ENCODE peak calls at places on chromosomes 4 and X, in seven cellular contexts. One of them, this sample, is unnamed. For H3K27me3, the result is how much of the 10 kb centered on the place peaks cover.

GRCh38 chr4:6038711-6039110 is 20.5 kb upstream of the C4orf50 start:
- DNase-seq in pancreas: no peak
- DNase-seq in astrocyte: no peak
- DNase-seq in mammary epithelial cell: no peak
- DNase-seq in lower lobe of right lung: no peak
- DNase-seq in psoas muscle: no peak
- DNase-seq in CD8-positive, alpha-beta T cell: no peak
- DNase-seq in this sample: no peak

GRCh38 chrX:21723097-21723496 is 34.8 kb downstream of the SMPX start:
- DNase-seq in pancreas: no peak
- DNase-seq in astrocyte: no peak
- DNase-seq in mammary epithelial cell: peak
- DNase-seq in lower lobe of right lung: no peak
- DNase-seq in psoas muscle: no peak
- DNase-seq in CD8-positive, alpha-beta T cell: no peak
- DNase-seq in this sample: no peak

GRCh38 chrX:22652596-22652995 is 347.2 kb upstream of the DDX53 start:
- DNase-seq in pancreas: no peak
- DNase-seq in astrocyte: peak
- DNase-seq in mammary epithelial cell: no peak
- DNase-seq in lower lobe of right lung: no peak
- DNase-seq in psoas muscle: no peak
- DNase-seq in CD8-positive, alpha-beta T cell: no peak
- DNase-seq in this sample: no peak

GRCh38 chrX:729583-730409 is 99.2 kb downstream of the SHOX start:
- DNase-seq in pancreas: no peak
- DNase-seq in astrocyte: no peak
- DNase-seq in mammary epithelial cell: no peak
- DNase-seq in lower lobe of right lung: no peak
- DNase-seq in psoas muscle: no peak
- DNase-seq in CD8-positive, alpha-beta T cell: no peak
- DNase-seq in this sample: no peak

GRCh38 chrX:24341795-24342194 is 18.6 kb upstream of the SUPT20HL1 start:
- DNase-seq in pancreas: no peak
- DNase-seq in astrocyte: peak
- DNase-seq in mammary epithelial cell: peak
- DNase-seq in lower lobe of right lung: no peak
- DNase-seq in psoas muscle: no peak
- DNase-seq in CD8-positive, alpha-beta T cell: no peak
- DNase-seq in this sample: no peak

GRCh38 chrX:50448565-50448964 is 22.1 kb downstream of the DGKK start:
- DNase-seq in pancreas: no peak
- DNase-seq in astrocyte: no peak
- DNase-seq in mammary epithelial cell: peak
- DNase-seq in lower lobe of right lung: no peak
- DNase-seq in psoas muscle: no peak
- DNase-seq in CD8-positive, alpha-beta T cell: no peak
- DNase-seq in this sample: no peak

GRCh38 chr4:154593868-154594267 is 3.3 kb upstream of the FGA start:
- DNase-seq in pancreas: no peak
- DNase-seq in astrocyte: no peak
- DNase-seq in mammary epithelial cell: no peak
- DNase-seq in lower lobe of right lung: no peak
- DNase-seq in psoas muscle: no peak
- DNase-seq in CD8-positive, alpha-beta T cell: no peak
- DNase-seq in this sample: no peak

GRCh38 chrX:136784231-136784630 is 3.5 kb upstream of the ARHGEF6 start:
- DNase-seq in pancreas: no peak
- DNase-seq in astrocyte: no peak
- DNase-seq in mammary epithelial cell: no peak
- DNase-seq in lower lobe of right lung: no peak
- DNase-seq in psoas muscle: no peak
- DNase-seq in CD8-positive, alpha-beta T cell: no peak
- DNase-seq in this sample: no peak

GRCh38 chr4:166435449-166435848 is 562.4 kb downstream of the TLL1 start:
- DNase-seq in pancreas: no peak
- DNase-seq in astrocyte: peak
- DNase-seq in mammary epithelial cell: peak
- DNase-seq in lower lobe of right lung: no peak
- DNase-seq in psoas muscle: no peak
- DNase-seq in CD8-positive, alpha-beta T cell: no peak
- DNase-seq in this sample: no peak

GRCh38 chr4:1207603-1208265 is 35.4 kb upstream of the SPON2 start:
- DNase-seq in pancreas: no peak
- DNase-seq in astrocyte: peak
- DNase-seq in mammary epithelial cell: no peak
- DNase-seq in lower lobe of right lung: peak
- DNase-seq in psoas muscle: peak
- DNase-seq in CD8-positive, alpha-beta T cell: peak
- DNase-seq in this sample: no peak

GRCh38 chr4:48127231-48127881 is 6.7 kb downstream of the TXK start:
- DNase-seq in pancreas: no peak
- DNase-seq in astrocyte: peak
- DNase-seq in mammary epithelial cell: no peak
- DNase-seq in lower lobe of right lung: no peak
- DNase-seq in psoas muscle: no peak
- DNase-seq in CD8-positive, alpha-beta T cell: no peak
- DNase-seq in this sample: no peak

GRCh38 chrX:22192419-22193086 is 80.2 kb upstream of the CBLL2 start:
- DNase-seq in pancreas: peak
- DNase-seq in astrocyte: peak
- DNase-seq in mammary epithelial cell: peak
- DNase-seq in lower lobe of right lung: peak
- DNase-seq in psoas muscle: peak
- DNase-seq in CD8-positive, alpha-beta T cell: peak
- DNase-seq in this sample: peak

GRCh38 chrX:101025126-101025525 is 26.8 kb downstream of the TRMT2B start:
- DNase-seq in pancreas: no peak
- DNase-seq in astrocyte: no peak
- DNase-seq in mammary epithelial cell: no peak
- DNase-seq in lower lobe of right lung: no peak
- DNase-seq in psoas muscle: no peak
- DNase-seq in CD8-positive, alpha-beta T cell: no peak
- DNase-seq in this sample: no peak

GRCh38 chr4:8050555-8051206 is 107.9 kb downstream of the ABLIM2 start:
- DNase-seq in pancreas: peak
- DNase-seq in astrocyte: peak
- DNase-seq in mammary epithelial cell: no peak
- DNase-seq in lower lobe of right lung: peak
- DNase-seq in psoas muscle: peak
- DNase-seq in CD8-positive, alpha-beta T cell: no peak
- DNase-seq in this sample: no peak

GRCh38 chr4:150078041-150078995 is at the start of gene DCLK2:
- DNase-seq in pancreas: peak
- DNase-seq in astrocyte: peak
- DNase-seq in mammary epithelial cell: peak
- DNase-seq in lower lobe of right lung: peak
- DNase-seq in psoas muscle: peak
- DNase-seq in CD8-positive, alpha-beta T cell: no peak
- DNase-seq in this sample: no peak

GRCh38 chr4:77595361-77595973 is 10.2 kb upstream of the CXCL13 start:
- DNase-seq in pancreas: no peak
- DNase-seq in astrocyte: no peak
- DNase-seq in mammary epithelial cell: no peak
- DNase-seq in lower lobe of right lung: no peak
- DNase-seq in psoas muscle: no peak
- DNase-seq in CD8-positive, alpha-beta T cell: no peak
- DNase-seq in this sample: no peak

GRCh38 chr4:77600521-77601451 is 4.8 kb upstream of the CXCL13 start:
- DNase-seq in pancreas: no peak
- DNase-seq in astrocyte: no peak
- DNase-seq in mammary epithelial cell: peak
- DNase-seq in lower lobe of right lung: no peak
- DNase-seq in psoas muscle: no peak
- DNase-seq in CD8-positive, alpha-beta T cell: no peak
- DNase-seq in this sample: no peak

GRCh38 chr4:77601614-77602187 is 3.9 kb upstream of the CXCL13 start:
- DNase-seq in pancreas: no peak
- DNase-seq in astrocyte: no peak
- DNase-seq in mammary epithelial cell: peak
- DNase-seq in lower lobe of right lung: no peak
- DNase-seq in psoas muscle: no peak
- DNase-seq in CD8-positive, alpha-beta T cell: no peak
- DNase-seq in this sample: no peak

GRCh38 chr4:77593993-77594392 is 11.6 kb upstream of the CXCL13 start:
- DNase-seq in pancreas: no peak
- DNase-seq in astrocyte: no peak
- DNase-seq in mammary epithelial cell: no peak
- DNase-seq in lower lobe of right lung: no peak
- DNase-seq in psoas muscle: no peak
- DNase-seq in CD8-positive, alpha-beta T cell: no peak
- DNase-seq in this sample: no peak

DNA sequence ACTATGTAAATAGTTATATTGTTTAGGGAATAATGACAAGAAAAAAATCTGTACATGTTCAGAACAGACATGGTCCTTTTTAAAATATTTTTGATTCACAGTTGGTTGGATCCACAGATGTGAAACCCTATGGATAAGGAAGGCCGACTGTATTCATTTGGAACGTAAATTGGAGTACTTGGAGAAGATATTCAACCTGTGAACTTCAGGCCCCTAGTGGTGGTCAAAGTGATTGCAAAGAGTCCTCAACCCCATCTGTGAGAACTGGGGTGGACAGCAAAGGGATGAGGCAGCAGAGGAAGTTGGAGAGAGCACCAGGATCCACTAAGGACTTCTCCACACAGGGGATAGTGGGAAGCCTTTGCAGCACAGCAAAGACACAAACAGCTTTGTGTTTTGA is 6.2 kb upstream of the CXCL13 start:
- DNase-seq in pancreas: no peak
- DNase-seq in astrocyte: no peak
- DNase-seq in mammary epithelial cell: peak
- DNase-seq in lower lobe of right lung: no peak
- DNase-seq in psoas muscle: no peak
- DNase-seq in CD8-positive, alpha-beta T cell: no peak
- DNase-seq in this sample: no peak
- H3K27me3 ChIP-seq in pancreas: under half
- H3K27me3 ChIP-seq in astrocyte: under half
- H3K27me3 ChIP-seq in mammary epithelial cell: under half
- H3K27me3 ChIP-seq in lower lobe of right lung: under half
- H3K27me3 ChIP-seq in psoas muscle: under half
- H3K27me3 ChIP-seq in CD8-positive, alpha-beta T cell: under half
- H3K27me3 ChIP-seq in this sample: under half

GRCh38 chr4:76802546-76803021 is 95.4 kb downstream of the SOWAHB start:
- DNase-seq in pancreas: no peak
- DNase-seq in astrocyte: peak
- DNase-seq in mammary epithelial cell: no peak
- DNase-seq in lower lobe of right lung: no peak
- DNase-seq in psoas muscle: no peak
- DNase-seq in CD8-positive, alpha-beta T cell: no peak
- DNase-seq in this sample: no peak

GRCh38 chr4:76804060-76804459 is 93.9 kb downstream of the SOWAHB start:
- DNase-seq in pancreas: no peak
- DNase-seq in astrocyte: peak
- DNase-seq in mammary epithelial cell: no peak
- DNase-seq in lower lobe of right lung: no peak
- DNase-seq in psoas muscle: no peak
- DNase-seq in CD8-positive, alpha-beta T cell: no peak
- DNase-seq in this sample: no peak

GRCh38 chr4:76800902-76801301 is 97.0 kb downstream of the SOWAHB start:
- DNase-seq in pancreas: no peak
- DNase-seq in astrocyte: no peak
- DNase-seq in mammary epithelial cell: no peak
- DNase-seq in lower lobe of right lung: no peak
- DNase-seq in psoas muscle: no peak
- DNase-seq in CD8-positive, alpha-beta T cell: no peak
- DNase-seq in this sample: no peak

GRCh38 chr4:76801621-76802545 is 96.1 kb downstream of the SOWAHB start:
- DNase-seq in pancreas: no peak
- DNase-seq in astrocyte: peak
- DNase-seq in mammary epithelial cell: no peak
- DNase-seq in lower lobe of right lung: no peak
- DNase-seq in psoas muscle: no peak
- DNase-seq in CD8-positive, alpha-beta T cell: no peak
- DNase-seq in this sample: no peak

GRCh38 chr4:76803522-76803921 is 94.4 kb downstream of the SOWAHB start:
- DNase-seq in pancreas: no peak
- DNase-seq in astrocyte: peak
- DNase-seq in mammary epithelial cell: peak
- DNase-seq in lower lobe of right lung: no peak
- DNase-seq in psoas muscle: no peak
- DNase-seq in CD8-positive, alpha-beta T cell: no peak
- DNase-seq in this sample: no peak
- H3K27ac ChIP-seq in pancreas: no peak
- H3K27ac ChIP-seq in astrocyte: peak
- H3K27ac ChIP-seq in mammary epithelial cell: peak
- H3K27ac ChIP-seq in lower lobe of right lung: no peak
- H3K27ac ChIP-seq in psoas muscle: no peak
- H3K27ac ChIP-seq in CD8-positive, alpha-beta T cell: no peak
- H3K27ac ChIP-seq in this sample: no peak

DNA sequence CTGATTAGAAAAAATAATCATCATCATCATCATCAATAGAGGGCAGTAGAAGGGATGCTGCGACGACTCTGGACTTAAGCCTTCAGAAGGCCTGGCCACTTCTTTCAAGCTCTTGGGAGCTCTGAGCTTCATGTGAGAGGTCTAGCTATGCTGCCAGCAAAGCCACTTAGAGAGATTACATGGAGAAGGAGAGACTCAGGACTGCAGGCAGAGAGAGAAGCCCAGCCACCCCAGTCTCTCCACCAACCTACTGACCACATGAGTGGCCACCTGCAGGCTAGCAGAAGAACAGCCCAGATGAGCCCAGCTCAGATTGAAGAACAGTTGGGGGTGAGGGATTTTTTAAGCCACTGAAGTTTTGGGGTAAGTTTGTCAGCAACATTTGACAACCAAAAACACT is 17.1 kb upstream of the TMEM150C start:
- DNase-seq in pancreas: no peak
- DNase-seq in astrocyte: no peak
- DNase-seq in mammary epithelial cell: no peak
- DNase-seq in lower lobe of right lung: no peak
- DNase-seq in psoas muscle: no peak
- DNase-seq in CD8-positive, alpha-beta T cell: no peak
- DNase-seq in this sample: no peak
- TF ChIP-seq CTCF in pancreas: no peak
- TF ChIP-seq CTCF in astrocyte: no peak
- TF ChIP-seq CTCF in mammary epithelial cell: peak
- TF ChIP-seq CTCF in lower lobe of right lung: no peak
- TF ChIP-seq CTCF in psoas muscle: no peak
- TF ChIP-seq CTCF in CD8-positive, alpha-beta T cell: no peak
- TF ChIP-seq CTCF in this sample: no peak

DNA sequence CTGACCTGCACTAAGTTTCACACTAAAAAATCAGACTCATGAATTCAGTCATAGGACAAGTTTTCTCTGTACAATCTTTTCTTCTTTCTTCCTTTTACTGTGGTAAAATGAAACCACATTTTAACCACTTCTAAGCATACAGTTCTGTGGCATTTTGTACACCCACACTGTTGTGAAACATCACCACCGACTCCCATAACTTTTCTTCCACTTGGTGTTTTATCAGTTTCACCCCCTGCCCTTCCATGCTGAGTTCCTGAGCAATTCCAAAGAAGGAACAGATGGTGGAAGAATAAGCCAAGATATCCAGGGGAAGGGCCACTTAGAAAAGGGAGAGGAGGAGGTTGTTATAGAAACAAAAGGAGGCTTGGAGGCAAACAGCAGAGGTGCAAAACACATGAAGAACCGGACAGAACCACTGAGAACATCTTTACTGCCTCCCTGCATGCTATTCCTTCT is 22.6 kb downstream of the SLC25A4 start:
- DNase-seq in pancreas: no peak
- DNase-seq in astrocyte: peak
- DNase-seq in mammary epithelial cell: peak
- DNase-seq in lower lobe of right lung: no peak
- DNase-seq in psoas muscle: no peak
- DNase-seq in CD8-positive, alpha-beta T cell: no peak
- DNase-seq in this sample: no peak
- H3K27me3 ChIP-seq in pancreas: under half
- H3K27me3 ChIP-seq in astrocyte: under half
- H3K27me3 ChIP-seq in mammary epithelial cell: under half
- H3K27me3 ChIP-seq in lower lobe of right lung: under half
- H3K27me3 ChIP-seq in psoas muscle: under half
- H3K27me3 ChIP-seq in CD8-positive, alpha-beta T cell: under half
- H3K27me3 ChIP-seq in this sample: under half